ENCODE peak calls at places on chromosome 20, in eight cellular contexts. T, E, F, W, H, Q, R and O are unnamed samples. For H3K4me1, the result is how much of the 10 kb centered on the place peaks cover.

GRCh38 chr20:50308513-50309279 is 118.1 kb downstream of the CEBPB start:
- DNase-seq in W (no peak), E (peak), F (peak), H (peak), Q (peak), R (peak), T (peak), O (peak)

GRCh38 chr20:15039088-15039762 is 701.8 kb upstream of the FLRT3 start:
- DNase-seq in Q (no peak), H (no peak), R (no peak), W (no peak), T (peak), F (no peak), E (no peak), O (no peak)

GRCh38 chr20:62063601-62063980 is 2.1 kb downstream of the TAF4 start:
- DNase-seq in E (peak), H (no peak), F (no peak), T (no peak), W (no peak), Q (no peak), R (no peak), O (no peak)

GRCh38 chr20:43744121-43744520 is 17.3 kb upstream of the GTSF1L start:
- DNase-seq in R (no peak), T (no peak), F (no peak), H (no peak), Q (no peak), W (no peak), E (no peak), O (no peak)

GRCh38 chr20:18263723-18264122 is 24.6 kb upstream of the ZNF133 start:
- DNase-seq in T (peak), H (peak), W (no peak), E (no peak), F (no peak), Q (no peak), R (no peak), O (no peak)

GRCh38 chr20:20364016-20364746 is 3.7 kb upstream of the INSM1 start:
- DNase-seq in W (no peak), Q (no peak), F (no peak), R (no peak), E (no peak), T (no peak), H (no peak), O (no peak)

GRCh38 chr20:8212286-8212685 is 80.2 kb downstream of the PLCB1 start:
- DNase-seq in E (no peak), F (no peak), Q (no peak), H (no peak), W (no peak), R (no peak), T (no peak), O (no peak)

GRCh38 chr20:17638835-17639407 is 43.1 kb downstream of the RRBP1 start:
- DNase-seq in T (no peak), R (no peak), H (no peak), Q (no peak), E (no peak), F (no peak), W (no peak), O (peak)

GRCh38 chr20:48667889-48668413 is 159.8 kb downstream of the PREX1 start:
- DNase-seq in Q (no peak), H (no peak), E (no peak), R (no peak), W (no peak), T (no peak), F (no peak), O (no peak)

GRCh38 chr20:37704955-37705354 is 11.1 kb downstream of the CTNNBL1 start:
- DNase-seq in R (no peak), F (no peak), H (no peak), Q (no peak), W (no peak), E (no peak), T (no peak), O (no peak)

GRCh38 chr20:17446171-17446570 is 85.0 kb downstream of the BFSP1 start:
- DNase-seq in Q (no peak), W (no peak), H (no peak), F (no peak), E (no peak), T (no peak), R (no peak), O (no peak)

GRCh38 chr20:47271216-47271615 is 85.3 kb downstream of the ZMYND8 start:
- DNase-seq in E (no peak), T (no peak), Q (no peak), F (no peak), H (no peak), W (no peak), R (no peak), O (no peak)

GRCh38 chr20:20225325-20225724 is 142.6 kb upstream of the INSM1 start:
- DNase-seq in H (no peak), T (no peak), R (no peak), Q (no peak), F (no peak), W (no peak), E (no peak), O (no peak)

GRCh38 chr20:37345339-37346231 is at the start of gene SRC:
- DNase-seq in E (peak), R (peak), F (no peak), Q (peak), W (peak), T (peak), H (peak), O (peak)

GRCh38 chr20:62051166-62051900 is 14.3 kb downstream of the TAF4 start:
- DNase-seq in E (peak), W (no peak), R (no peak), F (no peak), H (no peak), T (no peak), Q (no peak), O (no peak)

DNA sequence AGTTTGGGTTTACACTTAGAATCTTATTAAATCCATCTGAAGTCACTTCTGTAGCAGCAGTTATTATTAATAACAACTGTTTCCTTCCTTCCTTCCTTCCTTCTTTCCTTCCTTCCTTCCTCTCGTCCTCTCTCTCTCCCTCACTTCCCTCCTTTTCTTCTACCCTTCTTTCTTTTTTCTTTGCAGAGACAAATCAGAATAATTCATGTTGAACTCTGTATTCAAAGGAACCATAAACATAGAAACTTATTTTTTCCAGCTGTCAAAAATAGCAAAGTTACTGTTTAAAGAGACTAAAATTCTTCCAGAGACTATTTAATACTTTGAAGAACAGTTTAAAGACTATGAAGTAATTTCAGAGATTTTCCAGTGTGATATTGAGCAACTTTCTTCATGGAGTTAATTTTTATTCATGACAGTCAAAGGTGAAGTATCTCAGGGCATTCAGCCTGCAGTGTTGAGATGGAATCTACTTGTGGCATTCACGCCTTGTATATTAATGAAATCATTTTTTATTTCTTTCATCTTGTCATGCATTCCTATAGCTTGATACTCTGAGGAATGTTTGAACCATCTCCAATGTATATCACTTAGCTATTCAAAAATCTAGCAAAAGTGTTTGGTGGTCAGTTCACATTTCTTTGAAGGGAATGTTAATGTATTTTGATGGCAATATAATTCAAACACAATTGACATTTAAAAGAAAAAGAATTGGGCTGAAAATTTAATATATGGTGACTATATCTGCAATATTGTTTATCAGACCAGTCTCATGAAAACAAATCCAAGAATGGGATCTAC is 109.6 kb downstream of the BCAS1 start:
- DNase-seq in Q (no peak), E (no peak), F (no peak), R (no peak), W (no peak), H (no peak), T (no peak), O (no peak)
- H3K4me1 ChIP-seq in Q (under half), E (under half), F (under half), R (under half), W (under half), H (under half), T (under half), O (under half)

GRCh38 chr20:25224941-25225340 is 22.9 kb upstream of the PYGB start:
- DNase-seq in R (no peak), Q (no peak), W (no peak), E (no peak), F (peak), T (no peak), H (no peak), O (no peak)
- H3K4me1 ChIP-seq in R (half or more), Q (half or more), W (under half), E (under half), F (under half), T (half or more), H (under half), O (under half)

GRCh38 chr20:32544260-32544722 is 40.8 kb downstream of the NOL4L start:
- DNase-seq in W (no peak), H (no peak), T (no peak), R (no peak), Q (no peak), E (no peak), F (no peak), O (no peak)
- H3K4me1 ChIP-seq in W (half or more), H (under half), T (under half), R (under half), Q (under half), E (under half), F (under half), O (under half)

GRCh38 chr20:45347297-45347935 is 808 bp downstream of the SDC4 start:
- DNase-seq in W (no peak), H (no peak), E (no peak), T (no peak), Q (no peak), F (no peak), R (no peak), O (no peak)

GRCh38 chr20:45347936-45348809 is at the start of gene SDC4:
- DNase-seq in W (peak), T (peak), Q (peak), R (peak), F (no peak), H (peak), E (peak), O (peak)

GRCh38 chr20:45346291-45346718 is 1.9 kb downstream of the SDC4 start:
- DNase-seq in Q (no peak), W (no peak), T (no peak), F (no peak), H (no peak), E (peak), R (no peak), O (peak)

GRCh38 chr20:45345104-45345936 is 2.9 kb downstream of the SDC4 start:
- DNase-seq in Q (no peak), T (no peak), R (no peak), W (no peak), H (peak), E (peak), F (no peak), O (no peak)

DNA sequence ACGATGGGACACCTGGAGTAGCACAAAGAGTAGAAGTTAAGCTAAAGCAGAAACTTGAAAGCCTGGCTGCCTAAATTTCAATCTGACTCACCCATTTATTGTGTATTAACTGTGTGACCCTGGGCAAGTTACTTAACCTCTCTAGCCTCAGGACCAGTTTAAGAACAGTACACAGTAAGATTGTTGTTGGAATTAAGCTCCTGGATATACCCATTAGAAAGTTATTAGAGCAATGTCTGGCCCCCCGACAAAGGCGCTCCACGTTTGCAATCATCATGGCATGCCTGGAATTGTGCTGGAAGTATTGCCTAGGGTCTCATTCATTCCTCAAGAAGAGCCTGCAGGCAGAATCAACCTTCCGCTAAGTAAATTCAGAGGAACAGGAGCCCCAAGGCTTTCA is 1.4 kb downstream of the SDC4 start:
- DNase-seq in H (no peak), E (no peak), T (no peak), W (no peak), R (no peak), Q (no peak), F (no peak), O (no peak)
- H3K4me1 ChIP-seq in H (under half), E (half or more), T (half or more), W (under half), R (half or more), Q (half or more), F (half or more), O (under half)

GRCh38 chr20:63228786-63229185 is 6.9 kb upstream of the BIRC7 start:
- DNase-seq in Q (no peak), E (no peak), T (no peak), F (no peak), R (no peak), H (no peak), W (no peak), O (no peak)
- H3K4me1 ChIP-seq in Q (under half), E (under half), T (half or more), F (under half), R (under half), H (under half), W (under half), O (under half)

DNA sequence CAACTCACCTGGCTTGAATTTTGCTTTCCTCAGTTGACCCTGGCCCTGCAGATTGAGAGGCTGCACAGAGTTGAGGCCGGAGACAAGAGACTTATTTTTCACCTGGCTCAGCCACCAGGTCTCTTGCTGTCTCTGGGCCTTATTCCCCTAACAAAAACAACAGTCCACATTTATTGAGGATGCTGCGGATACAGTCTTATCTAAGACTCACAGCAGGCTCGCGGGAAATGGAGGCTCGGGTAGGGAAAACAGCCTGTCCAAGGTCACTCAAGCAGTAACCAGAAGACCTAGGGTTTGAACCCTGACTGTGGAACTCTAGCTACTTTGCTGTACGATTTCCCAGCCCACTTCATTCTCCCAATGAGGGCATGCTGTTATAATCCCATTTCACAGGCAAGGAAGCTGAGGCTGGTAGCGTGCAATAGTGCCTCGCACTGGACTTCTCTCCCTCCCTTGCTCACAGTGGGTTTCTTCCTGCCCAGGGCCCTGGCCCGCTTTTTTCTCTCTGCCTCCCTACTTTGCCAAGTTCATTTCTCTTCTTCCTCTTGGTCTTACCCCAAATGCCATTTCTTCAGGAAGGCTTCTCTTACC is 57.7 kb downstream of the RBM38 start:
- DNase-seq in E (no peak), W (no peak), H (no peak), Q (no peak), R (no peak), F (no peak), T (no peak), O (no peak)
- H3K4me1 ChIP-seq in E (under half), W (under half), H (under half), Q (under half), R (half or more), F (under half), T (under half), O (half or more)

GRCh38 chr20:33568378-33569289 is 78.7 kb downstream of the CBFA2T2 start:
- DNase-seq in Q (peak), W (no peak), F (no peak), H (no peak), T (no peak), E (no peak), R (peak), O (no peak)

GRCh38 chr20:33567949-33568348 is 78.1 kb downstream of the CBFA2T2 start:
- DNase-seq in E (no peak), H (no peak), R (no peak), T (no peak), W (no peak), Q (no peak), F (no peak), O (no peak)

GRCh38 chr20:33566781-33567603 is 77.1 kb downstream of the CBFA2T2 start:
- DNase-seq in Q (no peak), F (no peak), T (no peak), H (no peak), E (no peak), W (no peak), R (no peak), O (no peak)

GRCh38 chr20:33570743-33571142 is 80.8 kb downstream of the CBFA2T2 start:
- DNase-seq in H (no peak), Q (no peak), T (no peak), R (no peak), W (no peak), E (no peak), F (no peak), O (no peak)

DNA sequence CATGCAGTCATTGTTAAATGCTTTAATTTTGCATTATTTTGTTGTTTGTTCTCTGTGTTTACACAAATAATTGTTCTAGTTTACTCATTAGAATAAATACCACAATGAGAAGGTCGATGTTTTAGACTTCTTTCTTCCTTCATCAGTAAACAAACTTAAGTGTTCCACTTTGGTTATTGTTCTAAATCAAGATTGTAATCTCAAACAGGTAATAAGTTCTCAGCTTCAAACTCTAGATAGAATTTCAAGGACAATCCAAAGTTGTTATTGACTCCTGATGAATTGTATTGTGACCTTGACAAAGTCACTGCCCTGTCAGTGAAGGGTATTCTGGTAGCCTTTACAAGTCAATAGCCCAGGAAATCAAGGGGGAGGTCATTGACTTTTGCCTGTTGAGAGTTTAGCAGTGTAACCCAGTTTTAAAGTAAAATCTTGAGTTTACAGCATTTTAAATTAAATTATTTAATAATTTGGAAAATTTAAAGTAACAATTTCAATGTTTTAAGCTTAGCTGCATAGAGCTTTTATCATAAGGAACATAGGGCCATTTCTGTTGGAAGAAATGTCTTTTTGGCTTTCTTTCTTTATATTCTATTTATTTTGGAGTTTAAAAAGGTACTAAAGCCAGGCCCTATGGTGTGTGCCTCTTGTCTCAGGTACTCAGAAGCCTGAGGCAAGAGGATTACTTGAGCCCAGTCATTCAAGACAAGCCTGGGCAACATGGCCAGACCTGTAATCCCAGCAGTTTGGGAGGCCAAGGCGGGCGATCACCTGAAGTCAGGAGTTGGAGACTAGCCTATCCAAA is 79.6 kb downstream of the CBFA2T2 start:
- DNase-seq in Q (no peak), F (no peak), H (no peak), R (no peak), W (no peak), E (peak), T (no peak), O (no peak)
- H3K4me1 ChIP-seq in Q (under half), F (half or more), H (under half), R (under half), W (under half), E (under half), T (under half), O (under half)

DNA sequence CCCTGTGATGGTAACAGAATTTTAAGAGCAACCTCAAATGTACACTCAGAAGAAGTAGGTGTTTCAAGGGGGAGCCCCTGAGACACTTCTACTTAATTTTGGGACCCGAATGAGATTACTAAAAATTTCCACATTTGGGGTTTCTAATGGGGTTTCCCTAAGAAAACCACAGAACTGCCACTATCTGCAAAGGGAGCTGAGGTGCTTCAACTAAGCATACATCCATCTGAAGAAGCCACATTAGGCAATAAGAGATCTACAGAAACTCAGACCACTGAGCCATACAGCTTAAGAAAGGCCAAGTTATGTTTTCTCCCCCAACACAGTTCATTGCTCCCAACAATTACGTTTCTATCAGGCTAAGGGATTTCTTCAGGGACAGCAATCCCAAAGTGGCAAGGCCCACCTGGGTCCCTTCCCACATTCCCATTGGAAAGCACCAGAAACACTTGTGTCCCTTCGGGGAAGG is 5.2 kb downstream of the BCL2L1 start:
- DNase-seq in F (no peak), R (no peak), H (no peak), T (no peak), Q (no peak), E (no peak), W (no peak), O (no peak)
- H3K4me1 ChIP-seq in F (half or more), R (half or more), H (half or more), T (half or more), Q (half or more), E (half or more), W (half or more), O (half or more)

GRCh38 chr20:51424270-51425041 is 118.1 kb downstream of the NFATC2 start:
- DNase-seq in E (no peak), H (no peak), Q (no peak), W (peak), R (no peak), T (no peak), F (no peak), O (no peak)
- H3K4me1 ChIP-seq in E (under half), H (under half), Q (under half), W (under half), R (under half), T (under half), F (under half), O (under half)